ENCODE peak calls at places on chromosomes 13 and 19, in eight cellular contexts. E, L, F, A, R, X, K and O are unnamed samples.

GRCh38 chr13:73059460-73060250 is 850 bp downstream of the KLF5 start:
- DNase-seq in E (peak; percentile 38), L (no peak), F (no peak), A (peak; percentile 85), R (no peak), X (no peak), K (peak; percentile 10), O (peak; percentile 13)

GRCh38 chr19:12478234-12478941 is 6.2 kb downstream of the ZNF709 start:
- DNase-seq in E (no peak), L (no peak), F (no peak), A (no peak), R (no peak), X (no peak), K (no peak), O (no peak)

GRCh38 chr19:38229585-38230073 is 5.6 kb upstream of the DPF1 start:
- DNase-seq in E (peak; percentile 77), L (peak; percentile 91), F (peak; percentile 92), A (peak; percentile 69), R (peak; percentile 15), X (peak; percentile 34), K (peak; percentile 91), O (peak; percentile 66)

GRCh38 chr13:113411216-113412023 is 41.9 kb downstream of the ADPRHL1 start:
- DNase-seq in E (no peak), L (no peak), F (no peak), A (peak; percentile 97), R (no peak), X (no peak), K (peak; percentile 99), O (no peak)

GRCh38 chr19:13277104-13277809 is 127.0 kb downstream of the IER2 start:
- DNase-seq in E (peak; percentile 47), L (peak; percentile 24), F (no peak), A (peak; percentile 59), R (peak; percentile 77), X (peak; percentile 17), K (peak; percentile 74), O (peak; percentile 86)

GRCh38 chr19:2809387-2810140 is 10.1 kb upstream of the ZNF554 start:
- DNase-seq in E (no peak), L (no peak), F (no peak), A (no peak), R (no peak), X (no peak), K (no peak), O (no peak)

GRCh38 chr19:39411006-39411831 is 1.2 kb upstream of the PLEKHG2 start:
- DNase-seq in E (peak; percentile 23), L (no peak), F (no peak), A (peak; percentile 77), R (no peak), X (no peak), K (peak; percentile 68), O (peak; percentile 40)

GRCh38 chr19:367561-367960 is 23.0 kb upstream of the MIER2 start:
- DNase-seq in E (no peak), L (no peak), F (no peak), A (no peak), R (no peak), X (no peak), K (no peak), O (no peak)

GRCh38 chr13:49354719-49355118 is 89.1 kb downstream of the CAB39L start:
- DNase-seq in E (no peak), L (no peak), F (no peak), A (no peak), R (no peak), X (no peak), K (no peak), O (no peak)

GRCh38 chr19:19410553-19411550 is 5.4 kb downstream of the GATAD2A start:
- DNase-seq in E (peak; percentile 46), L (no peak), F (no peak), A (no peak), R (peak; percentile 60), X (no peak), K (no peak), O (no peak)

GRCh38 chr13:79775830-79776229 is 294.9 kb downstream of the NDFIP2 start:
- DNase-seq in E (no peak), L (no peak), F (peak; percentile 2), A (no peak), R (no peak), X (no peak), K (peak; percentile 87), O (peak; percentile 77)

GRCh38 chr13:20231839-20232555 is at the start of gene GJB6:
- DNase-seq in E (peak; percentile 28), L (no peak), F (no peak), A (no peak), R (no peak), X (peak; percentile 7), K (no peak), O (no peak)

GRCh38 chr13:113927661-113928581 is 46.0 kb downstream of the C13orf46 start:
- DNase-seq in E (no peak), L (no peak), F (no peak), A (peak; percentile 84), R (no peak), X (no peak), K (peak; percentile 99), O (no peak)

GRCh38 chr13:44249439-44249838 is 124.2 kb upstream of the SERP2 start:
- DNase-seq in E (no peak), L (no peak), F (no peak), A (peak; percentile 78), R (no peak), X (no peak), K (peak; percentile 77), O (no peak)

GRCh38 chr19:48833977-48834376 is 2.3 kb downstream of the HSD17B14 start:
- DNase-seq in E (no peak), L (no peak), F (no peak), A (no peak), R (no peak), X (no peak), K (no peak), O (no peak)

GRCh38 chr19:16566161-16566560 is 6.1 kb downstream of the SLC35E1 start:
- DNase-seq in E (peak; percentile 62), L (no peak), F (no peak), A (no peak), R (peak; percentile 88), X (no peak), K (no peak), O (peak; percentile 21)